ENCODE peak calls at places on chromosomes 3 and 15, in four cellular contexts. A, M, G and Z are unnamed samples.

GRCh38 chr3:13852638-13853009 is 27.2 kb downstream of the WNT7A start:
- DNase-seq in A (peak), M (no peak), G (no peak), Z (no peak)

GRCh38 chr15:74826372-74826819 is at the start of gene CPLX3:
- DNase-seq in A (peak), M (peak), G (no peak), Z (no peak)

GRCh38 chr3:106172780-106173179 is 304.0 kb upstream of the CBLB start:
- DNase-seq in A (no peak), M (no peak), G (no peak), Z (no peak)

GRCh38 chr3:45412731-45413130 is 24.4 kb downstream of the LARS2 start:
- DNase-seq in A (no peak), M (no peak), G (no peak), Z (no peak)

GRCh38 chr3:27079427-27080105 is 289.6 kb downstream of the NEK10 start:
- DNase-seq in A (no peak), M (no peak), G (no peak), Z (no peak)

GRCh38 chr3:141047168-141047567 is 4.0 kb upstream of the SPSB4 start:
- DNase-seq in A (peak), M (no peak), G (no peak), Z (no peak)

GRCh38 chr15:41919954-41920538 is 26.2 kb upstream of the SPTBN5 start:
- DNase-seq in A (no peak), M (no peak), G (peak), Z (no peak)

GRCh38 chr15:60065951-60066350 is 61.8 kb downstream of the FOXB1 start:
- DNase-seq in A (no peak), M (no peak), G (no peak), Z (no peak)

GRCh38 chr3:156674046-156674910 is at the start of gene TIPARP:
- DNase-seq in A (peak), M (peak), G (peak), Z (peak)